ENCODE peak calls at places on chromosome 13, in seven cellular contexts. M is HEK293T, I is K562, U is HCT116, Y is H1, P is HepG2, O is GM12878. J is an unnamed sample.

GRCh38 chr13:102039264-102039663 is 362.6 kb downstream of the FGF14 start:
- DNase-seq in M (no peak), I (no peak), U (no peak), Y (no peak), P (no peak), O (no peak), J (no peak)

GRCh38 chr13:58097831-58098230 is 466.3 kb downstream of the PCDH17 start:
- DNase-seq in M (no peak), I (no peak), U (no peak), Y (no peak), P (no peak), O (no peak), J (no peak)

GRCh38 chr13:57933606-57934005 is 302.1 kb downstream of the PCDH17 start:
- DNase-seq in M (no peak), I (no peak), U (no peak), Y (no peak), P (no peak), O (no peak), J (no peak)

GRCh38 chr13:50468849-50469669 is 374.4 kb downstream of the DLEU7 start:
- DNase-seq in M (no peak), I (peak; percentile 10), U (no peak), Y (no peak), P (no peak), O (no peak), J (no peak)

GRCh38 chr13:96822900-96823299 is 171.4 kb downstream of the OXGR1 start:
- DNase-seq in M (peak; percentile 32), I (peak; percentile 9), U (peak; percentile 54), Y (no peak), P (peak; percentile 50), O (no peak), J (peak; percentile 55)

GRCh38 chr13:112441226-112441625 is 65.1 kb downstream of the SPACA7 start:
- DNase-seq in M (no peak), I (no peak), U (no peak), Y (no peak), P (no peak), O (no peak), J (no peak)

GRCh38 chr13:104011505-104012270 is 945.5 kb upstream of the SLC10A2 start:
- DNase-seq in M (peak; percentile 18), I (no peak), U (no peak), Y (no peak), P (no peak), O (no peak), J (no peak)

GRCh38 chr13:108963846-108964600 is 334.6 kb downstream of the MYO16 start:
- DNase-seq in M (no peak), I (no peak), U (no peak), Y (no peak), P (no peak), O (no peak), J (no peak)

GRCh38 chr13:92103673-92104296 is 705.4 kb downstream of the GPC5 start:
- DNase-seq in M (peak; percentile 47), I (no peak), U (no peak), Y (no peak), P (no peak), O (no peak), J (no peak)

GRCh38 chr13:35860661-35861060 is 270.5 kb downstream of the DCLK1 start:
- DNase-seq in M (no peak), I (no peak), U (no peak), Y (no peak), P (no peak), O (no peak), J (no peak)

GRCh38 chr13:47420568-47420967 is 523.7 kb upstream of the HTR2A start:
- DNase-seq in M (no peak), I (no peak), U (no peak), Y (no peak), P (no peak), O (no peak), J (no peak)

GRCh38 chr13:98512774-98513327 is 64.1 kb downstream of the STK24 start:
- DNase-seq in M (no peak), I (no peak), U (no peak), Y (no peak), P (no peak), O (no peak), J (no peak)

GRCh38 chr13:78603240-78603947 is at the start of gene POU4F1:
- DNase-seq in M (peak; percentile 99), I (peak; percentile 87), U (no peak), Y (no peak), P (peak; percentile 72), O (peak; percentile 19), J (peak; percentile 93)

GRCh38 chr13:48978942-48979601 is 3.4 kb downstream of the FNDC3A start:
- DNase-seq in M (no peak), I (no peak), U (no peak), Y (no peak), P (no peak), O (no peak), J (no peak)

GRCh38 chr13:99828114-99828513 is 143.5 kb downstream of the ZIC5 start:
- DNase-seq in M (no peak), I (no peak), U (no peak), Y (no peak), P (no peak), O (peak; percentile 66), J (no peak)

GRCh38 chr13:77918391-77919261 is at the start of gene EDNRB:
- DNase-seq in M (peak; percentile 72), I (no peak), U (no peak), Y (peak; percentile 29), P (no peak), O (no peak), J (peak; percentile 65)

GRCh38 chr13:68232351-68233130 is 1002.4 kb upstream of the PCDH9 start:
- DNase-seq in M (no peak), I (no peak), U (no peak), Y (no peak), P (no peak), O (no peak), J (no peak)

GRCh38 chr13:78618411-78618810 is 15.1 kb upstream of the POU4F1 start:
- DNase-seq in M (no peak), I (no peak), U (no peak), Y (no peak), P (no peak), O (no peak), J (no peak)

GRCh38 chr13:41561179-41561578 is 103.8 kb downstream of the RGCC start:
- DNase-seq in M (no peak), I (no peak), U (no peak), Y (no peak), P (no peak), O (no peak), J (no peak)

GRCh38 chr13:114226088-114226487 is 8.6 kb upstream of the CDC16 start:
- DNase-seq in M (no peak), I (no peak), U (no peak), Y (no peak), P (no peak), O (no peak), J (no peak)

GRCh38 chr13:20616059-20616797 is 49.3 kb downstream of the IFT88 start:
- DNase-seq in M (no peak), I (no peak), U (no peak), Y (no peak), P (no peak), O (no peak), J (no peak)

GRCh38 chr13:97743946-97744345 is 209.5 kb upstream of the IPO5 start:
- DNase-seq in M (no peak), I (no peak), U (no peak), Y (no peak), P (no peak), O (no peak), J (no peak)

GRCh38 chr13:111948281-111948680 is 118.7 kb upstream of the SOX1 start:
- DNase-seq in M (no peak), I (no peak), U (no peak), Y (no peak), P (no peak), O (no peak), J (no peak)

GRCh38 chr13:33109801-33110200 is 93.6 kb downstream of the KL start:
- DNase-seq in M (no peak), I (peak; percentile 7), U (no peak), Y (no peak), P (no peak), O (no peak), J (peak; percentile 72)

GRCh38 chr13:33110713-33111413 is 94.6 kb downstream of the KL start:
- DNase-seq in M (no peak), I (no peak), U (no peak), Y (no peak), P (no peak), O (no peak), J (no peak)

GRCh38 chr13:33112745-33113144 is 96.5 kb downstream of the KL start:
- DNase-seq in M (no peak), I (no peak), U (no peak), Y (no peak), P (no peak), O (no peak), J (no peak)

GRCh38 chr13:33110386-33110712 is 94.1 kb downstream of the KL start:
- DNase-seq in M (no peak), I (no peak), U (no peak), Y (no peak), P (no peak), O (no peak), J (no peak)

DNA sequence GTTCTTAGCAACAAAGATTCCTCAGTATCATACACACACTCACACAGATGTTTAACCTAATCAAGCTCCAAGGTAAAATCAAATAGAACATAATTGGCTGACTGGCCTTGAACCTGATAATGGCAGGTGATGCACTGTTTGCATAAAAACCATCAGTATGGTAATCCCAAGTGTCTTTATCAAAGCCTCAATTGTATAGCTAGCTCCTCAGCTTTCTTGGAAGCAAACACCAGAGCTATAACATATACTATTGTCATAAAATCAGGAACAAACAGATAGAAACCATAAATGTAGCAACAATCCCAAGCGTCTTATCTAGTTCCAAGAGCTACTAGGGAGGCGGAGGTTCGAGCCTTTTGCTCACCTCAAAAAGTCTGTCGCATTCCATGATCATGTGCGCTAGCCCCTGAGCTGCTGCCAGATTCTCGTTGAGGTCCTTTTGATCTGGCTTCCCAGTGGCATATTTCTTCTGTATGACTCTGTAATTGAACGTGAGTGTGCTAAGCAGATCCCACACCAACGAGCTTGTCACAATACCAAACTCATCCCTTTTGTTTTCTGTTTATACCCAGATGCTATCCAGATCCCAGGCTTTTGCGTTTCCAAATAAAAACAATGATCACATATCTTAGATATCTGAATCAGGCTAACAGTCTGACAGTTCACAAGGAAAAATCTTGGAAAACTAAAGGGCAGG is 95.3 kb downstream of the KL start:
- DNase-seq in M (no peak), I (no peak), U (no peak), Y (no peak), P (peak; percentile 82), O (no peak), J (no peak)
- TF ChIP-seq SP1 in M (no peak), I (no peak), U (no peak), Y (no peak), P (no peak), O (no peak), J (no peak)

GRCh38 chr13:66558511-66558910 is 671.6 kb downstream of the PCDH9 start:
- DNase-seq in M (peak; percentile 58), I (no peak), U (no peak), Y (no peak), P (no peak), O (no peak), J (no peak)
- TF ChIP-seq SP1 in M (no peak), I (no peak), U (no peak), Y (no peak), P (no peak), O (no peak), J (no peak)

GRCh38 chr13:79932556-79932955 is 408.4 kb downstream of the SPRY2 start:
- DNase-seq in M (no peak), I (no peak), U (no peak), Y (no peak), P (no peak), O (no peak), J (no peak)
- TF ChIP-seq SP1 in M (no peak), I (no peak), U (no peak), Y (no peak), P (no peak), O (no peak), J (no peak)

GRCh38 chr13:30373727-30374126 is 48.6 kb upstream of the UBE2L5 start:
- DNase-seq in M (no peak), I (no peak), U (no peak), Y (no peak), P (no peak), O (peak; percentile 59), J (no peak)
- TF ChIP-seq SP1 in M (no peak), I (no peak), U (no peak), Y (no peak), P (no peak), O (no peak), J (no peak)

J was measured in WTC11.